ENCODE peak calls at places on chromosomes 4 and X, in four cellular contexts. J is BJ, K is WERI-Rb-1, Z is esophagus squamous epithelium. T is an unnamed sample.

GRCh38 chrX:104104676-104105075 is 7.6 kb upstream of the ZCCHC18 start:
- DNase-seq in J (no peak), K (no peak), Z (no peak), T (no peak)

GRCh38 chrX:106897259-106897658 is 5.9 kb downstream of the RIPPLY1 start:
- DNase-seq in Z (no peak), J (no peak), K (peak), T (no peak)

GRCh38 chr4:78707268-78707667 is 68.9 kb upstream of the BMP2K start:
- DNase-seq in K (no peak), Z (no peak), J (no peak), T (no peak)

GRCh38 chr4:86530183-86530582 is 63.9 kb upstream of the PTPN13 start:
- DNase-seq in Z (no peak), J (no peak), K (no peak), T (no peak)

GRCh38 chrX:139738581-139738980 is 30.6 kb upstream of the MCF2 start:
- DNase-seq in Z (no peak), J (no peak), K (no peak), T (no peak)

GRCh38 chrX:150365051-150365952 is 2.2 kb downstream of the MAMLD1 start:
- DNase-seq in Z (no peak), J (no peak), K (peak), T (no peak)

GRCh38 chr4:15253346-15253745 is 174.5 kb upstream of the C1QTNF7 start:
- DNase-seq in K (no peak), J (no peak), Z (no peak), T (no peak)

GRCh38 chr4:38664704-38665401 is 854 bp downstream of the KLF3 start:
- DNase-seq in J (no peak), Z (no peak), K (peak), T (no peak)

GRCh38 chr4:17613761-17614415 is 553 bp upstream of the MED28 start:
- DNase-seq in Z (no peak), J (peak), K (no peak), T (no peak)

GRCh38 chr4:140719022-140719421 is 37.2 kb downstream of the TBC1D9 start:
- DNase-seq in J (no peak), K (no peak), Z (no peak), T (no peak)

GRCh38 chr4:11106769-11107168 is 321.9 kb downstream of the HS3ST1 start:
- DNase-seq in Z (no peak), K (no peak), J (no peak), T (no peak)

GRCh38 chrX:139200793-139201192 is 329.7 kb upstream of the F9 start:
- DNase-seq in Z (no peak), K (no peak), J (no peak), T (no peak)

GRCh38 chr4:36333303-36333877 is 52.0 kb downstream of the DTHD1 start:
- DNase-seq in Z (no peak), J (no peak), K (no peak), T (no peak)

GRCh38 chrX:45622538-45622937 is 421.9 kb upstream of the DIPK2B start:
- DNase-seq in Z (no peak), K (no peak), J (no peak), T (no peak)

GRCh38 chr4:55303818-55304217 is 42.2 kb upstream of the SRD5A3 start:
- DNase-seq in J (peak), K (no peak), Z (no peak), T (no peak)

GRCh38 chr4:165170819-165171218 is 36.5 kb upstream of the KLHL2 start:
- DNase-seq in K (no peak), J (no peak), Z (no peak), T (no peak)

GRCh38 chr4:137946423-137946822 is 295.7 kb downstream of the SLC7A11 start:
- DNase-seq in J (no peak), Z (no peak), K (no peak), T (no peak)

GRCh38 chr4:110164251-110164650 is 34.2 kb downstream of the ELOVL6 start:
- DNase-seq in K (no peak), Z (no peak), J (no peak), T (no peak)

GRCh38 chr4:65983062-65983461 is 312.8 kb upstream of the EPHA5 start:
- DNase-seq in J (no peak), Z (no peak), K (no peak), T (no peak)

GRCh38 chr4:73704314-73705055 is 35.9 kb upstream of the CXCL8 start:
- DNase-seq in K (no peak), J (peak), Z (peak), T (no peak)

GRCh38 chr4:185965456-185966384 is 103.2 kb upstream of the TLR3 start:
- DNase-seq in J (no peak), Z (no peak), K (no peak), T (no peak)

GRCh38 chrX:55056820-55057690 is 17.8 kb upstream of the PAGE2B start:
- DNase-seq in J (no peak), K (no peak), Z (no peak), T (no peak)

GRCh38 chrX:120450163-120450562 is 18.9 kb downstream of the LAMP2 start:
- DNase-seq in K (no peak), Z (no peak), J (no peak), T (no peak)

GRCh38 chr4:146522098-146522861 is 540 bp upstream of the SLC10A7 start:
- DNase-seq in K (peak), J (no peak), Z (peak), T (peak)

GRCh38 chr4:130249002-130249401 is 1153.0 kb downstream of the C4orf33 start:
- DNase-seq in J (no peak), Z (no peak), K (no peak), T (no peak)

GRCh38 chr4:30821891-30822612 is 101.9 kb downstream of the PCDH7 start:
- DNase-seq in K (no peak), Z (no peak), J (no peak), T (no peak)

GRCh38 chr4:187103351-187103750 is 379.7 kb upstream of the FAT1 start:
- DNase-seq in J (no peak), K (no peak), Z (no peak), T (no peak)

GRCh38 chr4:18733956-18734872 is 712.7 kb upstream of the LCORL start:
- DNase-seq in K (no peak), Z (no peak), J (no peak), T (no peak)

GRCh38 chrX:789096-789495 is 158.5 kb downstream of the SHOX start:
- DNase-seq in J (no peak), Z (no peak), K (no peak), T (peak)

GRCh38 chrX:120316587-120317283 is 5.5 kb upstream of the TMEM255A start:
- DNase-seq in Z (no peak), J (no peak), K (no peak), T (no peak)

DNA sequence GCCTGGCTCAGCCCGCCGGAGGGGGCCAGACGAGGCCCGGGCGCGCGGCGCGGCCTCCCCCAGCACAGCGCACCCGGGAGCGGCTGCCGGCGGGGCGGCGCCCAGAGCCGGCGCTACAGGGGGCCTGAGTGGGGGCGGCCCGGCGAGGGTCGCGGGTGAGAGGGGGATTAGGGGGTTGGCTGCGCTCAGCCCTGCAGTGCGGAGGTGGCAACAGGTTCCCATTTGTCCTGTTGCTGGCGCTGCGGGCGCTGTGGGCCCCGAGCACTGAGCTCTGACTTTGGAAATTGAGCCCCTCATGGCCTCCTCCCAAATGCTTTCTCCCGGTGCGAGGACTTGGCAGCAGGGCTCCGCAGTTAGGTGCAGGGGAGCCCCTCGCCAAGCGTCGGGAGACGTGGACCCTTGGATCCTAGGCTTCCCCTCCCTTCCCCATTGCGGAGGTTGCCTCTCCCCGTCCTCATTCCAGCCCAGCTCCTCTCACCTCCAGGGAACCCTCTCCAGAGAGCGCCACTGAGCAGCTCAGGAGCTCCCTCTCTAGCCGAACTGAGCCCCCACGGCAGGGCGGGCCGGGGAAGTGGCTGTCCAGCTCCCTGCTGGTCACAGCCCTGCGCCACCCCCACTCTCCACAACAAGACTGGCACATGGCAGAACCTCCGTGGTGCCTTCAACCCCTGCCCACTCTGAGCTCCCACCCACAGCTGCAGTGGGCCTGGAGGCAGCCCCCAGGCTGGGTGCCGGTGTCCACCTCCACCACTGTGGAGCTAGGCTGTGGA is 2.5 kb upstream of the DUSP9 start:
- DNase-seq in K (peak), Z (no peak), J (no peak), T (peak)
- TF ChIP-seq CTCF in K (peak), Z (no peak), J (no peak), T (no peak)

DNA sequence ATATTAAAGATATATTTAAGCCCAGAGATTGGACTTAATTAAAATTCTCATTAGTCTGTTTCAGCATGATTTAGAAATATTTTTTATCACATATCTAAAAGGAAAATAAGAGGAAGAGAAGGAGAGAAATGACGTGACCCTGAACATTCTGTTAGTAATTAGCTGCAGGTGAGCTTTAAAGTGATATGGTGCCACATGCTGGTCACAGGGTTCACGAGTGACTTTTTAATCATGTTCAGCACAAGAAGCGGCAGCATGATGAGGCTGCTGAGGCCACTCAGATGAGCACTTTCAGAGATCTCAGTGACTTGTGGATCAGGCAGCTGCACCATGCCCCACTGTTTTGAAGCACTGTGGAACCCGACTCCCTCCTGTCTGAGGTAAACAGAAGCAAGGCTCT is 37.9 kb upstream of the NPY2R start:
- DNase-seq in Z (no peak), J (no peak), K (no peak), T (no peak)
- TF ChIP-seq CTCF in Z (no peak), J (no peak), K (no peak), T (no peak)

DNA sequence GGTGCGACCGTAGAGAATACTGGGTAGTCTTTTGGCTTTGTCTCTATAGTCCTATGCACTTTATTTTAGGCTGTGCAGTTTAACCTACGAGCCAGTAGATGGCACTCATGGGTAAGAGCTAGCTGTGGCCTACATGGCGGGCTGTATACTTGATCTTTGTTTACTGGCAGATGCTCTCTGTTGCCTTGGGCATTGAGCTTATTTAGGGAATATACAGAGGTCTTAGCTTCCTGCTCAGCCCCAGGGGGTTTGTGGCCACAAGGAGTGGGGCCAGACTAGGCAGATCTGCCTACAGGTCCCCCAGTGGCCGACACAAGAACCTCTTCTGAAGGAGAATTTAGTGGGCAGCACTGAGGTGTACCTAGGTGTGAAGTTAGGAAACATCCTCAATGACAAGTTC is 227.6 kb upstream of the HDX start:
- DNase-seq in Z (no peak), J (no peak), K (peak), T (no peak)
- TF ChIP-seq CTCF in Z (peak), J (peak), K (peak), T (peak)

DNA sequence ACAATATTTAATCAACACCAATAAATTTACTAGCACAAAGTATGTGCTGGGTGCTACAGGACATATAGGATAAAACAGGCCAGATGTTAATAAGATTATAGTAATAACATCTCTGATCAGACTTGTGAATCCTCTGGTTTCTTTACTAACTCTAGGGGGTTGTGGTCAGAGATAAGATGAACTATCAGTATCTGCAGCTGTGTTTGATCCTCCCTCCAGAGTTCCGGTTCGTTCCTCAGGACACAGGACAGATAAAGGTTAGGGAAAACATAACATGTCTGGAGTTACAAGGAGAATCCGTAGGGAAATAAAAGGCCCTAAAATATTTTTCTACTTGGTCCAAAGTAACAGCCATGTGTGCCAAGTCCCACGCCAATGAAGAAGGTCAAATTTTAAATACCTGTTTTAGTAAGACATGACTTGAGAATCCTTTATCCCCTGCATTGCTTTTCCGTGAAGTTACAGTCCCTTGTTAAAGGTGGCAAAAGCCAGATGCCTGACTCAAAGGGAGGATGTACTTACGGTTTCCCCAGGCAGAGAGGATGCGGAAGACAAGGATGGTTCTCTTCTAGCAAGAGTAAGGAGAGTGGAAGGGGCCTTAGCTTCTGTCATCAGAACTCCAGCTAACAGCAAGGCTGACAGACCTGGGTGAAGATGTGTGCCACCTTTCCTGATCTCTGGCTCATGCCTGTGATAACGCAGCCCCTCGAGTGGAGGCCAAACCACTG is 44.4 kb downstream of the KIAA0232 start:
- DNase-seq in Z (no peak), K (no peak), J (no peak), T (no peak)
- TF ChIP-seq CTCF in Z (no peak), K (no peak), J (no peak), T (no peak)

GRCh38 chr4:40986375-40986774 is 228.0 kb downstream of the APBB2 start:
- DNase-seq in Z (no peak), K (no peak), J (no peak), T (no peak)

GRCh38 chr4:40978548-40978947 is 228.8 kb downstream of the NSUN7 start:
- DNase-seq in J (no peak), Z (no peak), K (no peak), T (no peak)

GRCh38 chr4:40976343-40976742 is 226.6 kb downstream of the NSUN7 start:
- DNase-seq in Z (no peak), K (peak), J (no peak), T (no peak)

GRCh38 chr4:40984051-40984450 is 230.3 kb downstream of the APBB2 start:
- DNase-seq in J (no peak), Z (no peak), K (no peak), T (no peak)

GRCh38 chr4:40980318-40980883 is 230.6 kb downstream of the NSUN7 start:
- DNase-seq in Z (no peak), K (no peak), J (no peak), T (no peak)
- TF ChIP-seq CTCF in Z (no peak), K (peak), J (peak), T (peak)

DNA sequence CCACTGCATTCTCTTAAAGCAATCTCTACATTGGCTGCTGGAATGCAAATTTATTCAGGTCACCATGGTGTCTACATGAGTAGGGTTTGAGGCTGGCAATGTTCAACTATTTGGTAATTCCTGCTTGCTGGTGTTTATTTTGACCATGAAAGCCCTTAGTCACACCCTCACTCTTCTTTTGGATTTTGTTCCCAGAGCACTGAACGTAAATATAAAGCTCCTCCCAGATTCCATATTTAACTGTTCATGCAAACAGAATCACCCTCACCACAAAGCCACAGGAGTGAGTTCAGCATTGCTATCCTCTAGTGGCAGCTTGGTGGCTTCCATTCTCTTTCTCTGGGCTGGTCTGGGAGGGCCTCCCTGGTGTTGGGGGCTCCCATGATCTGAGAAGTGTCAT is 82.8 kb downstream of the LNX1 start:
- DNase-seq in J (no peak), Z (no peak), K (no peak), T (no peak)
- TF ChIP-seq CTCF in J (peak), Z (no peak), K (no peak), T (peak)

DNA sequence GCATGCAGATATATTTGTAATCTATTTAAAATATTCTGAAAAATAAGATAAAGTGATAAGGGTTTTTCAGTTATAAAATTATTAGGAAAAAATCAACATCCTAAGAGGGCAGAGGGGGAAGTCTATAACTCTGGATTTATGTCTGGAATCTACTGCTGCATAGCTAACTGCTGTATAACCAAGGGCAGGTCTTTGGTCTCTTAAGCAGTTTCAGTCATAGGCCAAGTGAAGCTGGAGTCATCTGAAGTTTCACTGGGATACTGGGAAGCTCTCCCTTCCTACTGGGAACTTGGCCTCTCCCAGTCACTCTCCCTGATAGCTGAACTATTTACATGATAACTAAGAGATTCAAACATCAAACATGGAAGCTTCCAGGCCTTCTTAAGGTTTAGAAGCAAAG is 1409.9 kb upstream of the PCDH7 start:
- DNase-seq in K (no peak), Z (no peak), J (no peak), T (no peak)
- TF ChIP-seq CTCF in K (no peak), Z (no peak), J (no peak), T (no peak)

GRCh38 chr4:162839814-162840213 is 326.9 kb downstream of the NAF1 start:
- DNase-seq in K (no peak), Z (no peak), J (no peak), T (no peak)
- TF ChIP-seq CTCF in K (peak), Z (no peak), J (no peak), T (no peak)